ENCODE peak calls at places on chromosomes 5 and 9, in seven cellular contexts. K, V, Y, B, X, I and F are unnamed samples.

GRCh38 chr5:91281409-91281808 is 101.7 kb downstream of the ARRDC3 start:
- DNase-seq in V (no peak), X (no peak), K (no peak), I (peak; percentile 65), Y (no peak), B (peak; percentile 93), F (no peak)

GRCh38 chr9:126861707-126862460 is 1.4 kb downstream of the ZBTB34 start:
- DNase-seq in Y (no peak), K (no peak), I (no peak), X (no peak), B (no peak), V (no peak), F (peak; percentile 13)

GRCh38 chr5:115372121-115372520 is 75.7 kb upstream of the CCDC112 start:
- DNase-seq in Y (no peak), B (peak; percentile 45), X (no peak), K (no peak), I (no peak), V (no peak), F (no peak)

GRCh38 chr9:69104830-69105527 is 69.1 kb upstream of the TJP2 start:
- DNase-seq in B (no peak), I (peak; percentile 90), V (no peak), Y (no peak), X (no peak), K (no peak), F (no peak)

GRCh38 chr5:180113660-180114303 is 42.2 kb upstream of the RNF130 start:
- DNase-seq in V (peak; percentile 16), I (no peak), X (no peak), Y (no peak), B (no peak), K (no peak), F (no peak)

GRCh38 chr5:169389318-169389717 is 88.4 kb upstream of the SLIT3 start:
- DNase-seq in X (no peak), I (no peak), K (no peak), B (no peak), V (no peak), Y (no peak), F (no peak)

GRCh38 chr5:168408561-168409321 is 77.5 kb upstream of the RARS1 start:
- DNase-seq in Y (no peak), I (no peak), V (no peak), X (no peak), B (no peak), K (no peak), F (no peak)

GRCh38 chr9:137305060-137305787 is 3.2 kb upstream of the NRARP start:
- DNase-seq in Y (no peak), K (peak; percentile 75), V (peak; percentile 68), X (peak; percentile 49), I (no peak), B (no peak), F (peak; percentile 87)

DNA sequence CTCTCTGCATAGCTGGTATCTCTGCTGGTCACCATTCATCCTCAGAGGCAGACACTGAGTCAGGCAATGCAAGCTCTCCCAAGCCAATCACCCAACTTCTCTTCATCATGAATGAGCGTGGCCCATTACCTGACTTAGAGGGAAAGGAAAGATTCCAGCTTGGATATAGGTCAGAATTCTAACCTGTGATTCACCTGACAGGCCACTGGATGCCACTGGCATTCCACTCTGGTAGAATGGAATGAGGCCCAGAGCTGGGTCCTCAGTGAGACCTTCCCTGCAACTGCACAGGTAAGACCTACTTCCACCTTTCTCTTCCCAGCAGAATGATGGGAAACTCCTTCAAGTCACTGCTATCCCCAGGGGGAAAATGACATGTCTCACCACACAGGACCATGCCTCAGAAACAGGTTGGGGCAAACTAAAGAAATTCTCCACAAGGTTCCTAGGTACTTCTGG is 62.1 kb downstream of the SUSD1 start:
- DNase-seq in V (no peak), I (peak; percentile 86), B (peak; percentile 58), Y (peak; percentile 29), K (peak; percentile 26), X (no peak), F (peak; percentile 13)
- TF ChIP-seq CTCF in V (no peak), I (no peak), B (peak; percentile 68), Y (peak; percentile 50), K (peak; percentile 25), X (no peak), F (peak; percentile 45)

GRCh38 chr9:34143116-34143515 is 16.6 kb upstream of the DCAF12 start:
- DNase-seq in I (no peak), X (no peak), K (no peak), B (no peak), V (no peak), Y (no peak), F (no peak)

GRCh38 chr9:34134521-34134920 is 8.0 kb upstream of the DCAF12 start:
- DNase-seq in V (no peak), X (no peak), B (no peak), Y (no peak), K (no peak), I (no peak), F (no peak)

GRCh38 chr9:34140853-34141252 is 14.4 kb upstream of the DCAF12 start:
- DNase-seq in B (no peak), X (no peak), Y (no peak), K (no peak), V (no peak), I (no peak), F (no peak)

GRCh38 chr9:34145165-34145564 is 18.7 kb upstream of the DCAF12 start:
- DNase-seq in V (no peak), I (no peak), X (peak; percentile 67), Y (no peak), K (no peak), B (no peak), F (no peak)

GRCh38 chr9:34139477-34140146 is 13.1 kb upstream of the DCAF12 start:
- DNase-seq in Y (no peak), X (peak; percentile 87), B (peak; percentile 55), K (peak; percentile 27), V (no peak), I (peak; percentile 35), F (peak; percentile 4)
- TF ChIP-seq CTCF in Y (peak; percentile 14), X (no peak), B (peak; percentile 47), K (no peak), V (no peak), I (peak; percentile 42), F (no peak)

GRCh38 chr9:37429441-37430285 is 7.2 kb downstream of the GRHPR start:
- DNase-seq in B (no peak), K (no peak), X (no peak), Y (no peak), V (no peak), I (no peak), F (no peak)

GRCh38 chr9:37428345-37428744 is 5.8 kb downstream of the GRHPR start:
- DNase-seq in K (no peak), Y (no peak), X (no peak), I (no peak), B (no peak), V (no peak), F (no peak)

GRCh38 chr9:37433754-37434435 is 11.4 kb downstream of the GRHPR start:
- DNase-seq in B (no peak), V (peak; percentile 80), Y (no peak), K (no peak), X (no peak), I (no peak), F (no peak)

GRCh38 chr9:37432020-37432419 is 9.5 kb downstream of the GRHPR start:
- DNase-seq in Y (no peak), K (no peak), X (no peak), V (no peak), I (no peak), B (no peak), F (no peak)

GRCh38 chr9:37430841-37431597 is 8.5 kb downstream of the GRHPR start:
- DNase-seq in B (no peak), Y (no peak), I (no peak), K (no peak), V (peak; percentile 86), X (no peak), F (no peak)
- TF ChIP-seq CTCF in B (peak; percentile 5), Y (no peak), I (no peak), K (no peak), V (no peak), X (no peak), F (no peak)

GRCh38 chr5:100901851-100902341 is 1.2 kb downstream of the ST8SIA4 start:
- DNase-seq in Y (peak; percentile 40), V (no peak), X (peak; percentile 48), K (peak; percentile 19), I (no peak), B (no peak), F (peak; percentile 81)

GRCh38 chr5:100898504-100899346 is 4.4 kb downstream of the ST8SIA4 start:
- DNase-seq in X (no peak), V (no peak), I (no peak), B (no peak), K (no peak), Y (no peak), F (no peak)

GRCh38 chr5:100899675-100900074 is 3.4 kb downstream of the ST8SIA4 start:
- DNase-seq in X (no peak), K (no peak), Y (no peak), V (no peak), B (no peak), I (no peak), F (no peak)

GRCh38 chr5:100900796-100901731 is 2.0 kb downstream of the ST8SIA4 start:
- DNase-seq in Y (peak; percentile 79), V (peak; percentile 58), B (no peak), K (peak; percentile 70), X (peak; percentile 55), I (peak; percentile 47), F (peak; percentile 97)

DNA sequence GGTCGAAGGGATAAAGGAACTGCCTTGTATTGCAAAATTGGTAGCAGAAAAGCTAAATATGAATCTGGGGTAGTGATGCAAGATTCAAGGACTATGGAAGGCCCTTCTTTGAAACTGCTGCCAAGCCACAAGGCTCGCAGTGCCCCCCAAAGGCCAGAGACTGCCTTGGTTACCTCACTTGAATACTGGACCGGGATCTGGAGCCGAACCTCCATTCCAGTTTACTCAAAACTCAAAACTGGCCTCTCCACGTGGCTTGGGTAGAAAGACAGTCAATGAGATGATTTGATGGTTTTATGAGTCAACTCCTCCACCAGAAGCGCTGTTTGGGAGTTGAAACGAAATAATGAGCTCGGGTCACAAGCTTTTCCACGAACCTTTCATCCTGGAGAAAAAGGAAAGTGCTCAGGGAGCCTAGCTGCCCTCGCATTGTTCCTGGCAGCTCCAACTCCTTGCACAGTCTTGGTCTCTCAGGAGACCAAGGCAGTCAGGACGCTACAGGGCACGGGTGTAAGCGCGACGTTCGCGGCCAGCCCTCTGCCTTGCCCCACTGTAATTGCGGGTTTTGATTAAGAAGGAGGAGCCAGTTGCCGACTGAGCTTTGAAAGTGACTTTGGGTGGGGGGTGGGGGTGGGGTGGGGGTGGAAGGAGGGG is 2.8 kb downstream of the ST8SIA4 start:
- DNase-seq in V (no peak), I (no peak), X (peak; percentile 28), K (peak; percentile 6), Y (no peak), B (no peak), F (peak; percentile 78)
- TF ChIP-seq CTCF in V (no peak), I (no peak), X (no peak), K (no peak), Y (peak; percentile 76), B (peak; percentile 48), F (peak; percentile 18)

DNA sequence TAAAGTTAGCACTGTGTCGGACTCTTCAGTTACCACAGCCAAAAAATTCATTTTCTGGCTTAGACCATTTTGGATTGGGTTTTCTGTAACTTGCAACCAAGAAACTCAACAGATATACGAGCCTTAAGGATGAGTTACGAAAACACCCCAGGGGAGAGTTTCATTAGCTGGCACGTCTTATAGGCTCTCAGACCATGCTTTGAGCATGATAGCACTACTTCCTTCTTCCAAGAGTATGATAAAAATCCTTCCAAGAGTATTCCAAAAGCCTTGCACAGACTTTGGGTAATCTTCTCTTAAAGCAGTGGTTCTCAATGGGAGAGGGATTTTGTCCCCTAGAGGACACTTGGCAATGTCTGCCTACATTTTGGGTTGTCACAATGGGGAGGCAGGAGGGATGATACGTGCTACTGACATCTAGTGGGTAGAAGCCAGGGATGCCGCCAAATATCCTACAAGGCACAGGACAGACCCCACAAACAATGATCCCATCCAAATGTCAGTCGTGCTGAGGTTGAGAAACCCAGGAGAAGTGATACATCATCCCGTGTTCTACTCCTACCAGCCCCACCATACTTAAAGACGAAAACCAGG is 64.8 kb downstream of the SMIM23 start:
- DNase-seq in I (peak; percentile 40), Y (no peak), K (no peak), V (no peak), X (no peak), B (no peak), F (no peak)
- TF ChIP-seq CTCF in I (no peak), Y (no peak), K (no peak), V (no peak), X (no peak), B (peak; percentile 28), F (no peak)